ENCODE peak calls at places on chromosome 10, in four cellular contexts. H is SK-N-SH, P is K562, R is HepG2. M is an unnamed sample.

GRCh38 chr10:28509286-28509685 is 23.6 kb upstream of the WAC start:
- DNase-seq in H (no peak), P (no peak), R (no peak), M (no peak)

GRCh38 chr10:80177781-80178636 is 27.3 kb downstream of the ANXA11 start:
- DNase-seq in H (no peak), P (no peak), R (no peak), M (no peak)

GRCh38 chr10:88926484-88927249 is 25.9 kb downstream of the ACTA2 start:
- DNase-seq in H (no peak), P (no peak), R (no peak), M (no peak)

GRCh38 chr10:27618036-27618615 is 114.0 kb downstream of the RAB18 start:
- DNase-seq in H (no peak), P (no peak), R (no peak), M (no peak)

GRCh38 chr10:93006435-93007039 is 54.1 kb upstream of the CYP26C1 start:
- DNase-seq in H (peak), P (no peak), R (peak), M (no peak)

GRCh38 chr10:111865550-111865949 is 318.0 kb downstream of the GPAM start:
- DNase-seq in H (no peak), P (no peak), R (no peak), M (no peak)

GRCh38 chr10:48439581-48440041 is 133.1 kb downstream of the MAPK8 start:
- DNase-seq in H (no peak), P (no peak), R (peak), M (no peak)

GRCh38 chr10:62426086-62426485 is 51.9 kb downstream of the ZNF365 start:
- DNase-seq in H (no peak), P (no peak), R (no peak), M (peak)

GRCh38 chr10:126009590-126009989 is 113.2 kb downstream of the FANK1 start:
- DNase-seq in H (no peak), P (no peak), R (no peak), M (no peak)

GRCh38 chr10:50580260-50580891 is 43.4 kb downstream of the SGMS1 start:
- DNase-seq in H (no peak), P (no peak), R (no peak), M (no peak)

GRCh38 chr10:72691470-72692056 is 380 bp upstream of the MCU start:
- DNase-seq in H (no peak), P (no peak), R (peak), M (peak)

GRCh38 chr10:8233049-8233448 is 178.6 kb downstream of the GATA3 start:
- DNase-seq in H (no peak), P (no peak), R (no peak), M (no peak)

GRCh38 chr10:126350216-126350992 is 37.9 kb downstream of the ADAM12 start:
- DNase-seq in H (peak), P (no peak), R (no peak), M (peak)

GRCh38 chr10:125442856-125443540 is 240.0 kb downstream of the TEX36 start:
- DNase-seq in H (no peak), P (no peak), R (no peak), M (no peak)

GRCh38 chr10:96501985-96502384 is 11.7 kb downstream of the TLL2 start:
- DNase-seq in H (no peak), P (no peak), R (peak), M (peak)

GRCh38 chr10:96502561-96503267 is 11.0 kb downstream of the TLL2 start:
- DNase-seq in H (no peak), P (no peak), R (no peak), M (no peak)

GRCh38 chr10:96509017-96509641 is 4.6 kb downstream of the TLL2 start:
- DNase-seq in H (no peak), P (no peak), R (no peak), M (no peak)

GRCh38 chr10:96507044-96507443 is 6.7 kb downstream of the TLL2 start:
- DNase-seq in H (no peak), P (no peak), R (no peak), M (no peak)

DNA sequence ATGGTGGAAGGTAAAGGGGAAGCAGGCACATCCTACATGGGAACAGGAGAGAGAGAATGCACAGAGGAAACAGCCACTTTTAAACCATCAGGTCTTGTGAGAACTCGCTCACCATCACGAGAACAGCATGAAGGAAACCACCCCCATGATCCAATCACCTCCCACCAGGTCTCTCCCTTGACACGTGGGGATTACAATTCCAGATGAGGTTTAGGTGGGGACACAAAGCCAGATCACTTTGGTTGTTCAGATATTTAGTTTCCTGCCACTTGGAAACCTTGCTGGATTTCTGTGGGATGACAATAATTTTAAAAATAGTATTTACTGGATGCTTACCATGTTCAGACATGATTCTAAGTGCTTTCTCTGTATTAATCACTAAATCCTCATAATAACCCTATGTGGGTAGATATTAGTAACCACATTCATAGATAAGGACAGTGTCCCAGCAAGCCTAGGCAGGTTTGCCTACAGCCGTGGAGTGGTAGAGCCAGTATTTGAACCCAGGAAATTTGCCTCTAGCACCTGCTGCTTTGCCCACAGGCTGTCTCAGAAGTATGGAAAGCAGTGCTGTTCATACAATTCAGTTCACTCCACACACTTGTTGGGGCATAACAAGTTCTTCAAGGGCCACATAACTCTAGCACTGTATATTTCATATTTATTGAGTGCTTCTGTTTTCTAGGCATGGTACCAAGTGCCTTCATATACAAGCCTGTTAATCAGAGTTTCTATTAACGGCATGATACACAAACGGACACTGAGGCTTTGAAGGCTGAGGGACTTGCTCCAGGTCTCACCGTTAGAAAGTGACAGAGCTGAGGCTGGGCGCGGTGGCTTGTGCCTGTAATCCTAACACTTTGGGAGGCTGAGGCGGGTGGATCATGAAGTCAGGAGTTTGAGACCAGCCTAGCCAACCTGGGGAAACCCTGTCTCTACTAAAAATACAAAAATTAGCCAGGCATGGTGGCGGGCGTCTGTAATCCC is 8.3 kb downstream of the TLL2 start:
- DNase-seq in H (no peak), P (no peak), R (no peak), M (no peak)
- TF ChIP-seq ELF1 in H (no peak), P (no peak), R (no peak), M (no peak)

DNA sequence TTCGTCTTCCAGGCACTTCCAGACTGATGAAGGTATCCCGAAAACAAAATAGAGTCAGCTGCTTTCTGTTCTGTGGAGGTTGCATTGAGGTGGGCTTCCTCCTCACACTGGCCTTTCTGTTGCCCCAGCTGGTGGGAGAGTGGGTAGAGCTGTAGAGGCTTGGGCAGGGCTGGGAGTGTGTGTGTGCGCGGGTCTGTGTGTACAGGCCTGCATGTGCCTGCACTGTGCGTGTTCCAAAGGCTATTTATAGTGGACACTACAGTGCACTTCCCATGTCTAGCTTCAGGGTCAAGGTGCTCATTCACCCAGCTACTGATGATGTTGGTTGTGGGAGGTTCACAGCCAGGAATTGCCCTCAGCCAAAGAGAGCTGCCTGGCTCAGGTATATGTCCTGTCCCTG is 260.1 kb upstream of the HABP2 start:
- DNase-seq in H (no peak), P (no peak), R (no peak), M (no peak)
- TF ChIP-seq YY1 in H (no peak), P (no peak), R (no peak), M (no peak)

GRCh38 chr10:53918755-53919154 is 882.3 kb downstream of the PCDH15 start:
- DNase-seq in H (no peak), P (no peak), R (no peak), M (no peak)
- TF ChIP-seq CTCF in H (no peak), P (no peak), R (no peak), M (no peak)

GRCh38 chr10:29828440-29828894 is 193.7 kb upstream of the SVIL start:
- DNase-seq in H (peak), P (no peak), R (no peak), M (no peak)
- TF ChIP-seq ELF1 in H (no peak), P (no peak), R (no peak), M (no peak)

DNA sequence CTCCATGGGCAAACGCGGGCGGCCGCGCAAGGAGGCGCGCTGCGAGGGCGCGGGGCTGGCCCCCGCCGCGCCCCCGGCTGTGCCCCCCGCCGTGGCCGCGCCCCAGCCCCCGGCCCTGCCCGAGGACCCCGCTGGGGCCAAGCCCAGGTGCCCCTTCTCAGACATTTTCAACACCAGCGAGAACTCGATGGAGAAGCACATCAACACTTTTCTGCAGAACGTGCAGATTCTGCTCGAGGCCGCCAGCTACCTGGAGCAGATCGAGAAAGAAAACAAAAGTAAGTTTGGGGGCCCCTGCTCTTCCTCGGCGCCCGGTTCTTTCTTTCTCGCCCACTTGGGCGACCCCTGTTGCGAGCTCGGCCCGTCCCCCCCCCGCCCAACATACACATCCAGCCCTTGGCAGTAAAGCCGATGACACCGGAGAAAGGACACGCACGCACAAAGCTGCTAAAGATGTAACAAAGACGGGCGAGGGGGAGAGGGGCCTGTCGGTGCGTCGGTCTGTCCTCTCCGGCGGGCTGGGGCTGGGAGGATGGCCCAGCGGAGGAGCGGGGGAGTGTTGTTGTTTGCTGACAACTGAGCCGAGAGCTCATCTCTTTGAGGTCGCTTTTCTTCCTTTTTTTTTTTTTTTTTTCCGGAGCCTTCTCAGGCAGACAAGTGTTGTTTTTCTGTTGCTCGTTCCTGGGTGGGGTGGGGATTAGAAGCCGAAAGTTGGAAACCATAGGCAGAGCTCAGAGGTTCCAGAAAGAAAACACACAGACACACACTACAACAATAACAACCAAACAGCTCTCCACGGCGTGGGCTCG is 604 bp downstream of the MXI1 start:
- DNase-seq in H (peak), P (peak), R (no peak), M (no peak)
- TF ChIP-seq YY1 in H (no peak), P (no peak), R (no peak), M (no peak)

GRCh38 chr10:12180221-12180974 is 15.3 kb downstream of the NUDT5 start:
- DNase-seq in H (no peak), P (no peak), R (no peak), M (no peak)
- TF ChIP-seq CTCF in H (no peak), P (no peak), R (no peak), M (peak)

GRCh38 chr10:119750391-119751230 is 24.8 kb downstream of the INPP5F start:
- DNase-seq in H (peak), P (peak), R (peak), M (peak)
- TF ChIP-seq ELF1 in H (no peak), P (no peak), R (no peak), M (no peak)

GRCh38 chr10:122939819-122940543 is 14.0 kb downstream of the C10orf88 start:
- DNase-seq in H (no peak), P (no peak), R (no peak), M (no peak)
- TF ChIP-seq YY1 in H (no peak), P (no peak), R (no peak), M (no peak)

GRCh38 chr10:30324448-30325110 is 24.5 kb downstream of the MTPAP start:
- DNase-seq in H (no peak), P (no peak), R (no peak), M (no peak)
- TF ChIP-seq CTCF in H (peak), P (no peak), R (no peak), M (no peak)

M was measured in HCT116.